ENCODE peak calls at places on chromosomes 2 and 18, in nine cellular contexts. W, K, Z, O, H, S, A, I and V are unnamed samples.

GRCh38 chr2:53558867-53559266 is 208.7 kb upstream of the CHAC2 start:
- DNase-seq in W (no peak), O (no peak), A (no peak), Z (no peak), H (no peak), I (no peak), S (no peak), K (no peak), V (no peak)

GRCh38 chr2:149768320-149768799 is 180.8 kb upstream of the MMADHC start:
- DNase-seq in O (no peak), K (no peak), I (no peak), S (no peak), H (no peak), W (no peak), Z (no peak), A (no peak), V (peak; percentile 47)

GRCh38 chr2:30201990-30202389 is 29.3 kb upstream of the LBH start:
- DNase-seq in W (peak; percentile 86), S (no peak), I (no peak), H (no peak), Z (peak; percentile 41), A (no peak), O (no peak), K (no peak), V (no peak)

GRCh38 chr2:75580606-75581005 is 19.9 kb upstream of the EVA1A start:
- DNase-seq in A (no peak), O (no peak), W (no peak), H (no peak), Z (no peak), S (no peak), I (no peak), K (no peak), V (no peak)

GRCh38 chr18:50475538-50476193 is 84.2 kb upstream of the MAPK4 start:
- DNase-seq in K (no peak), A (no peak), O (no peak), W (no peak), I (no peak), S (no peak), H (no peak), Z (no peak), V (no peak)

GRCh38 chr2:192267484-192267883 is 72.8 kb upstream of the TMEFF2 start:
- DNase-seq in I (no peak), O (no peak), Z (no peak), K (no peak), S (no peak), A (no peak), W (no peak), H (no peak), V (peak; percentile 86)

GRCh38 chr2:120926463-120927165 is 190.9 kb downstream of the GLI2 start:
- DNase-seq in S (no peak), W (no peak), H (no peak), O (no peak), I (no peak), A (no peak), Z (no peak), K (no peak), V (no peak)

GRCh38 chr2:74261204-74261864 is 62.9 kb downstream of the MTHFD2 start:
- DNase-seq in A (no peak), Z (no peak), I (peak; percentile 50), O (peak; percentile 74), K (no peak), W (no peak), S (peak; percentile 50), H (peak; percentile 64), V (peak; percentile 27)

GRCh38 chr2:217451634-217452033 is 551.2 kb downstream of the TNS1 start:
- DNase-seq in K (no peak), I (no peak), Z (no peak), O (no peak), S (no peak), A (no peak), H (no peak), W (no peak), V (peak; percentile 76)

GRCh38 chr2:102271844-102272243 is 39.5 kb upstream of the IL1RL1 start:
- DNase-seq in H (no peak), I (no peak), S (no peak), A (no peak), Z (no peak), O (no peak), K (no peak), W (no peak), V (no peak)

GRCh38 chr2:122799391-122799790 is 1043.9 kb downstream of the TSN start:
- DNase-seq in K (no peak), O (no peak), A (no peak), W (no peak), H (no peak), I (no peak), Z (no peak), S (no peak), V (no peak)

DNA sequence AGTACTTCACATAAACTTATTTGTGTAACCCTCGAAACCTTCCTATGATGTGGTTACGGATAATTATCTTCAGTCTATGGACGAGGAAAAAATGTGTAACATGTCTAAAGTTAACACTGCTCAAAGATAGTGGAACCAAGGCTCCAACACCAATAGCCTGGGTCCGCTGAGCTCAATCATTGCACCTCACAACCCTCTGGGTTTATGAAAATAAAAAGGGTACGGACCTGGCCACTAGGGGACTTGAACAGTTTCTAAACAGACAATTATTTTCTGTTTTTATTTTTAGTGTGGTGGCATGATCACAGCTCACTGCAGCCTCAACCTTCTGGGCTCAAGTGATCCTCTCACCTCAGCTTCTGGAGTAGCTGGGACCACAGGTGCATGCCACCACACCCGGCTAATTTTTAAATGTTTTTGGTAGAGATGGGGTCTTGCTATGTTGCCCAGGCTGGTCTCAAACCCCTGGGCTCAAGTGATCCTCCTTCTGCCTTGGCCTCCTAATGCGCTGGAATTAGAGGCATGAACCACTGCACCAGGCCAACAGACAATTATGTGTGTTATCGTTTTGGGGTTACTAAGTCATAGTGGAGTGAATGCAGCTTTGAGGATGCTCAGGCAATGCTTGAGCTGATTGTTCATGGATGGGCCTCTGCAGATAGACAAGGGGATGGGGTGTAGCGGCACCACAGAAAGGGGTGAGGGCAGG is 10.1 kb downstream of the CASP8 start:
- DNase-seq in Z (no peak), A (no peak), W (no peak), H (no peak), S (no peak), I (no peak), K (no peak), O (no peak), V (no peak)
- TF ChIP-seq CTCF in Z (no peak), A (no peak), W (no peak), H (no peak), S (no peak), I (no peak), K (no peak), O (no peak), V (peak; percentile 23)

GRCh38 chr2:97763176-97763845 is 49.9 kb downstream of the ZAP70 start:
- DNase-seq in I (no peak), Z (no peak), O (no peak), K (no peak), H (no peak), W (no peak), A (peak; percentile 59), S (no peak), V (no peak)
- H3K4me3 ChIP-seq in I (no peak overlapping the region), Z (no peak overlapping the region), O (no peak overlapping the region), K (no peak overlapping the region), H (no peak overlapping the region), W (no peak overlapping the region), A (no peak overlapping the region), S (no peak overlapping the region), V (no peak overlapping the region)

DNA sequence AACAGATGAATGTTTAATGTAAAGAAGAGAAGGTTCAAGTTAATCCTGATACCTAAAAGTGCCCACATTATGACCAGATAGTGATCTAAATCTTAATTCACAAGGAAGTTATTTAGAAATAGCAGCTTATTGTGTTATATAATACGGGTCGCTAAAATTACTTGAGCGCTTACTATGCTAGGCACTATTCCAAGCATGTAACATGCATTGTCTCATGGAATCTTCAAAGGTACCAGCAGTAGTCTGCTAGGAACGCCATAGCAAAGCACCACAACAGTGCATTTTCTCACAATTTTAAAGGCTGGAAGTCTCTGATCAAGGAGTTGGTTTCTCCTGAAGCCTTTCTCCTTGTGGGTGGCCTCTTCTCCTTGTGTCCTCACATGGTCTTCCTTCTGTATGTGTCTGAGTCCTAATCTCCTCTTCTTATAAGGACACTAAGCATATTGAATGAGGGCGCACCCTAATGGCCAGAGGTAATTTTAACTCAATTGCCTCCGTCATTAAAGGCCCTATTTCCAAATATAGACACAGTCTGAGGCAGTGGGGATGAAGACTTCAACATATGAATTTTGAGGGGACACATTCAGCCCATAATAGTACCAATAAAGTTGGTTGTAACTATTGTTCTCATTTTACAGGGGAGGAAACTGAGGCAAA is 118.4 kb downstream of the LRRC30 start:
- DNase-seq in S (no peak), I (no peak), Z (no peak), W (no peak), K (no peak), O (no peak), H (no peak), A (peak; percentile 7), V (no peak)
- TF ChIP-seq CTCF in S (no peak), I (no peak), Z (no peak), W (no peak), K (no peak), O (peak; percentile 17), H (no peak), A (no peak), V (no peak)

GRCh38 chr18:2606335-2606734 is 35.0 kb downstream of the NDC80 start:
- DNase-seq in W (no peak), S (no peak), Z (no peak), O (no peak), H (no peak), I (no peak), A (no peak), K (no peak), V (peak; percentile 22)
- H3K4me3 ChIP-seq in W (no peak overlapping the region), S (no peak overlapping the region), Z (no peak overlapping the region), O (no peak overlapping the region), H (no peak overlapping the region), I (no peak overlapping the region), A (no peak overlapping the region), K (peak overlapping the region; percentile 26), V (no peak overlapping the region)

GRCh38 chr2:12048551-12048950 is 302.1 kb downstream of the LPIN1 start:
- DNase-seq in I (no peak), A (peak; percentile 65), W (no peak), S (no peak), H (no peak), K (no peak), Z (no peak), O (peak; percentile 56), V (no peak)
- TF ChIP-seq CTCF in I (no peak), A (peak; percentile 63), W (no peak), S (no peak), H (peak; percentile 31), K (no peak), Z (no peak), O (peak; percentile 52), V (peak; percentile 32)